ENCODE peak calls at places on chromosomes 16 and 17, in four cellular contexts. M is astrocyte of the spinal cord, A is NCI-H526 treated with DMSO at 0.1 percent for 48 hours, O is progenitor cell of endocrine pancreas. F is an unnamed sample.

GRCh38 chr16:12796498-12796897 is 7.2 kb downstream of the CPPED1 start:
- DNase-seq in O (no peak), A (no peak), M (no peak), F (no peak)

GRCh38 chr17:72735602-72736001 is 356.9 kb downstream of the SLC39A11 start:
- DNase-seq in A (no peak), M (no peak), O (no peak), F (no peak)

GRCh38 chr17:32274101-32274500 is 8.5 kb downstream of the RHBDL3 start:
- DNase-seq in M (no peak), A (no peak), O (no peak), F (no peak)

GRCh38 chr17:71127416-71127815 is 958.1 kb downstream of the KCNJ2 start:
- DNase-seq in A (no peak), M (no peak), O (no peak), F (no peak)

GRCh38 chr17:42653179-42654124 is 5.6 kb upstream of the TUBG2 start:
- DNase-seq in O (no peak), A (no peak), M (peak; percentile 73), F (peak; percentile 52)

GRCh38 chr17:65131946-65132345 is 5.2 kb upstream of the RGS9 start:
- DNase-seq in O (no peak), A (no peak), M (peak; percentile 32), F (no peak)

GRCh38 chr16:27321013-27321960 is 7.5 kb downstream of the IL4R start:
- DNase-seq in O (no peak), A (no peak), M (peak; percentile 45), F (no peak)

GRCh38 chr16:79870016-79870886 is 269.7 kb upstream of the MAF start:
- DNase-seq in M (no peak), O (no peak), A (no peak), F (no peak)

GRCh38 chr16:24315343-24315742 is 59.2 kb downstream of the CACNG3 start:
- DNase-seq in O (no peak), M (no peak), A (no peak), F (no peak)

GRCh38 chr17:82756166-82756565 is 4.3 kb downstream of the TBCD start:
- DNase-seq in O (no peak), M (no peak), A (no peak), F (no peak)